ENCODE peak calls at places on chromosomes 6 and 20, in eight cellular contexts. J, E, G, Q, X, L, D and N are unnamed samples.

GRCh38 chr6:30679765-30680535 is 6.5 kb downstream of the PPP1R18 start:
- DNase-seq in X (no peak), G (no peak), E (no peak), Q (peak), L (no peak), J (no peak), D (no peak), N (no peak)

GRCh38 chr6:136330634-136331033 is 41.0 kb upstream of the BCLAF1 start:
- DNase-seq in J (no peak), Q (no peak), X (no peak), L (no peak), E (no peak), G (no peak), D (no peak), N (no peak)

GRCh38 chr6:30759575-30760239 is 15.4 kb upstream of the IER3 start:
- DNase-seq in X (no peak), D (peak), Q (no peak), G (no peak), J (no peak), L (no peak), E (no peak), N (no peak)

GRCh38 chr6:14966111-14966901 is 279.6 kb upstream of the JARID2 start:
- DNase-seq in D (peak), G (no peak), Q (no peak), X (no peak), E (no peak), J (no peak), L (no peak), N (no peak)

GRCh38 chr20:18727032-18727508 is 86.5 kb upstream of the SCP2D1 start:
- DNase-seq in G (peak), X (no peak), Q (no peak), L (no peak), D (no peak), J (no peak), E (no peak), N (no peak)

GRCh38 chr20:63741676-63742380 is 2.3 kb downstream of the SLC2A4RG start:
- DNase-seq in G (no peak), X (no peak), J (no peak), D (no peak), Q (peak), L (peak), E (peak), N (peak)

GRCh38 chr20:21397341-21398108 is at the start of gene NKX2-4:
- DNase-seq in L (no peak), X (no peak), G (no peak), Q (no peak), D (peak), J (no peak), E (no peak), N (no peak)

GRCh38 chr6:133568970-133569889 is 319.7 kb upstream of the TCF21 start:
- DNase-seq in D (peak), L (no peak), X (no peak), Q (no peak), G (peak), J (peak), E (peak), N (no peak)

GRCh38 chr6:135935951-135936601 is 84.6 kb downstream of the PDE7B start:
- DNase-seq in X (no peak), Q (no peak), J (no peak), D (peak), E (no peak), L (no peak), G (no peak), N (no peak)

GRCh38 chr20:61263084-61263695 is 11.1 kb downstream of the CDH4 start:
- DNase-seq in E (peak), J (peak), Q (no peak), D (no peak), X (no peak), L (no peak), G (no peak), N (no peak)

DNA sequence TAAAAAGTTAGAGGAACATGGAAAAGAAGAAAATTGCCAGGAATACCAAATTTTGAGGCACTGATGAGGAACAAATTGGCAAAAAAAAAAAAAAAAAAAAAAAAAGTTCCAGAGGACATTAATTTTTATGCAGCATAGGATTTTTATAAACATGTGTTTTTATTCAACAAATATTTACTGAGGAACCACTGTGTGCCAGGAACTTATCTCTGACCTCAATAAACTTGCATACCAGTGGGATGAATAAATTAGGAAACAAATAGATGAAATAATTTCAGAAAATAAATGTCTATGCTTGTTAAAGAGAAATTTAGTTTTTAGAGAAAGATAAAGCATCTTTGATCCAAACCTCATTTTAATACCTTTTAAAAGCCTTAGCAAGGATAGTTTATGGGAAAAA is 175.1 kb downstream of the PDE10A start:
- DNase-seq in G (no peak), X (no peak), E (no peak), J (no peak), Q (no peak), D (no peak), L (no peak), N (no peak)
- TF ChIP-seq CTCF in G (no peak), X (no peak), E (no peak), J (no peak), Q (no peak), D (no peak), L (no peak), N (no peak)

GRCh38 chr6:44268095-44268628 is 2.1 kb upstream of the TMEM151B start:
- DNase-seq in E (peak), Q (peak), J (peak), D (peak), G (peak), X (no peak), L (no peak), N (no peak)
- H3K4me3 ChIP-seq in E (no peak), Q (no peak), J (no peak), D (no peak), G (no peak), X (no peak), L (no peak), N (no peak)

DNA sequence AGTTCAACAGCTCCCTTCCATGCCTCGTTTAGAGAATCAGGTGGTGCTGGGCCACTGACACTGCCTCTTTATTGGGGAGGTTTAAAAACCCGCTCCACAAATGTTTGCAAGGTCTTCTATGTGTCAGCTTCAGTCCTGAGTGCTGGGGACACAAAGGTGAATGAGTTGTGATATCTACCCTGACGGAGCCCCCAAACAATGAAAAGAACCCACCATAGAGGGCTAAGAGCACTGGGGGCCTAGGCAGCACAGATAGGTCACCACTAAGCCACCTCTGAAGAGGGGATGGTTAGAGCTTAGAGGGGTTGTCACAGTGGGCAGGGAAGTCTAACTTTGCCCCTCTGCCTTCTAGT is 22.0 kb downstream of the MAP1LC3A start:
- DNase-seq in Q (no peak), G (no peak), D (no peak), J (no peak), L (no peak), X (no peak), E (no peak), N (peak)
- H3K27ac ChIP-seq in Q (peak), G (peak), D (no peak), J (peak), L (no peak), X (peak), E (no peak), N (no peak)

DNA sequence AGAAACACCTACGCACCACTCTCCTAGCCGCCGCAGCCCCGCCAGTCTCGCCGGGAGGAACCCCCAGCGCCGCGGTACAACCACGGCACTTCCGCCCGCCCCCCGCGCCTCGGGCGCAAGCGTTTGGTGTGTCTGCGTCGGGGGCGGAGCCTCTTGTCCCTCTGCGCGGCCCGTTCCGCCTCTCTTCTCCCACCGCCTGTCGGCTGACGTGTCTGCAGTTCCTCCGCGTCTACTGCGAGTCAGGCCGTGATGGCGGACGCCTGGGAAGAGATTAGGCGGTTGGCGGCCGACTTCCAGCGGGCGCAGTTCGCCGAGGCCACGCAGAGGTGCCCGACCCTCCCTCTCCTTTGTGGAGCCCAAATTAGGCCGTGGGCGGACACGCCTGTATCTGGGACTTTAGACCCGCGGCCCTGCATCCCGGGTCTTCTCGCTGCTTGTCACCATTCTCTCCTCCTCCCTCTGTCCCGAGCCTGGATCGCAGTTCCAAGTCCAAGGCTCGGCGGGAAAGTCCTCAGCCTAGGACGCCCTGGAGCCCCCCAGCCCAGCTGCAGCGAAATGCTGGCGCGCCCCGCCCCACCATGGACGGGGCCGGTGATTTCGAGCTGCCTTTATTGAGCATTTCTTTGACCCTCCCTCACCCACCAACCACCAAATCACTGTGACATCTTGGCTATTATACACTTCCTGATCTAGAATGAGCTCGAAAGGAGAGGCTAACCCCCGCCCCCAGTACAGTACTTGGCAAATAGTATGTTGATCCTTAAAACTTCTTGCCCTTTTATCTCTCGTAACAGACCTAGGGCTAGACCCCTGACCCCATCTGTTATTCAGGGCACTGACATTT is at the start of gene UFL1:
- DNase-seq in L (peak), Q (peak), X (peak), D (peak), G (peak), E (peak), J (peak), N (peak)
- TF ChIP-seq CTCF in L (peak), Q (no peak), X (no peak), D (no peak), G (no peak), E (no peak), J (peak), N (no peak)

GRCh38 chr6:34512738-34513115 is 43.4 kb downstream of the SPDEF start:
- DNase-seq in Q (peak), G (no peak), E (no peak), X (no peak), D (no peak), J (peak), L (no peak), N (no peak)

GRCh38 chr6:34511923-34512737 is 44.0 kb downstream of the SPDEF start:
- DNase-seq in E (no peak), D (no peak), G (no peak), X (peak), Q (peak), J (no peak), L (peak), N (no peak)

GRCh38 chr6:34514112-34514511 is 42.0 kb downstream of the SPDEF start:
- DNase-seq in G (no peak), X (peak), J (no peak), E (no peak), D (no peak), L (peak), Q (peak), N (no peak)

GRCh38 chr6:34514593-34515472 is 41.3 kb downstream of the SPDEF start:
- DNase-seq in X (peak), E (no peak), D (peak), L (peak), J (peak), Q (peak), G (no peak), N (no peak)

DNA sequence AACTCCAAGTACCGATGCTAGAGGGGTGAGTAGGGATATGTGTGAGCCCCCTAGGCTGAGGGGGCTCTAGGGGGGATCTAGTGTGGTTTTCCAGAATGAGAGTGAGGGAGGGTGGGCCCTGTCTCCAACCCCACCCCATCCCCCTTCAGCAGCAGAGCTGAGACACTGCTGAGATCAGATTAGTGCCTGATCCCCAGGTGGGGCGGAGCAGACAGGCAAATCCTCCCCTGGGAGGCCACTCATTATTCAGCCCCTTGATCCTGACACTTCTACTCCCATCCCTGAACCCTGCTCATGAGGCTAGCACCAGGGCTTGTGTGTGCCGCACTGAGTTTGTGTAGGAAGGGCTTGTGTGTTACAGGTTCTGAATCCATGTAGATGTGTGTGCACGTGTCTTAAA is 42.5 kb downstream of the SPDEF start:
- DNase-seq in D (no peak), L (no peak), E (no peak), Q (peak), X (peak), G (no peak), J (no peak), N (no peak)
- H3K4me3 ChIP-seq in D (no peak), L (no peak), E (no peak), Q (no peak), X (no peak), G (no peak), J (no peak), N (no peak)

DNA sequence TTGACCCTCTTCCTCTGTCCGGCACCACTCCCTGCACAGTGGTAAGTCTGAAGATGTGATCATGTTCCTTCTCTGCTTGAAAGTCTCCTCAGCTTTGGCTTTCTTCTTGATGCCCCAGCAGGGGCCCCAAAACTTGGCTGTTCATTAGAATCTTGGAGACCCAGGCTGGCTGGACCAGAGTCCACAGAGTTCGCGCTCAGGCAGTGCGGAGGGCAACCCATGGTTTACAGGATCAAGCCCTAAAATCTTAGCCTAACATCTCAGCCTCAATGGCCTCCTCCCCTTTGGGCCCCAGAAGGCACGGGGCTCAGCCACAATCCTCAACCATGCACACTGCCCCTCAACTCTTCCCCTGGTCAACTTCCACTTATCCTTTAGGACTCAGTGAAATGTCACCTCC is 72.9 kb upstream of the GTSF1L start:
- DNase-seq in X (no peak), E (no peak), L (no peak), Q (no peak), D (no peak), G (no peak), J (no peak), N (no peak)
- H3K27ac ChIP-seq in X (no peak), E (no peak), L (no peak), Q (no peak), D (no peak), G (no peak), J (no peak), N (no peak)

GRCh38 chr20:17678295-17678694 is 3.7 kb downstream of the RRBP1 start:
- DNase-seq in J (no peak), G (no peak), D (no peak), E (no peak), L (no peak), X (no peak), Q (no peak), N (no peak)
- TF ChIP-seq CTCF in J (no peak), G (no peak), D (no peak), E (no peak), L (no peak), X (no peak), Q (no peak), N (no peak)

GRCh38 chr20:49985157-49985556 is 2.4 kb downstream of the SNAI1 start:
- DNase-seq in E (no peak), D (no peak), X (no peak), L (no peak), G (no peak), J (no peak), Q (no peak), N (no peak)

GRCh38 chr20:49987015-49987867 is 4.5 kb downstream of the SNAI1 start:
- DNase-seq in X (no peak), J (no peak), E (no peak), L (no peak), D (peak), G (no peak), Q (no peak), N (no peak)

GRCh38 chr20:49984426-49985153 is 1.8 kb downstream of the SNAI1 start:
- DNase-seq in E (no peak), Q (no peak), J (no peak), D (no peak), L (no peak), X (no peak), G (no peak), N (no peak)

GRCh38 chr20:49985617-49986016 is 2.8 kb downstream of the SNAI1 start:
- DNase-seq in D (no peak), X (no peak), L (no peak), G (no peak), E (no peak), Q (no peak), J (no peak), N (no peak)

GRCh38 chr20:49986049-49986448 is 3.3 kb downstream of the SNAI1 start:
- DNase-seq in J (no peak), L (no peak), G (no peak), E (no peak), Q (no peak), X (no peak), D (no peak), N (no peak)
- H3K4me3 ChIP-seq in J (peak), L (peak), G (no peak), E (no peak), Q (peak), X (peak), D (no peak), N (peak)

GRCh38 chr20:57231161-57231560 is 35.3 kb downstream of the BMP7 start:
- DNase-seq in E (no peak), D (no peak), Q (no peak), G (no peak), J (no peak), X (no peak), L (no peak), N (no peak)
- H3K27ac ChIP-seq in E (no peak), D (no peak), Q (no peak), G (no peak), J (no peak), X (no peak), L (no peak), N (no peak)

GRCh38 chr6:130864344-130864743 is 37.1 kb downstream of the SMLR1 start:
- DNase-seq in D (no peak), E (no peak), J (no peak), X (no peak), G (no peak), L (no peak), Q (no peak), N (no peak)

GRCh38 chr6:130872250-130873095 is 45.3 kb downstream of the SMLR1 start:
- DNase-seq in G (peak), E (peak), D (peak), J (peak), X (peak), Q (peak), L (peak), N (no peak)

GRCh38 chr6:130865793-130866192 is 38.6 kb downstream of the SMLR1 start:
- DNase-seq in L (no peak), D (no peak), Q (no peak), J (no peak), G (no peak), X (no peak), E (no peak), N (no peak)

GRCh38 chr6:130870179-130870881 is 43.1 kb downstream of the SMLR1 start:
- DNase-seq in D (no peak), G (no peak), L (no peak), E (no peak), J (no peak), Q (no peak), X (no peak), N (no peak)

GRCh38 chr6:130869681-130870080 is 42.5 kb downstream of the SMLR1 start:
- DNase-seq in X (no peak), J (no peak), D (no peak), E (no peak), Q (no peak), G (no peak), L (no peak), N (no peak)
- TF ChIP-seq CTCF in X (no peak), J (no peak), D (no peak), E (no peak), Q (no peak), G (no peak), L (no peak), N (no peak)